ENCODE peak calls at places on chromosome 16, in four cellular contexts. One of them, this sample, is unnamed.

GRCh38 chr16:15509051-15509592 is 74.7 kb downstream of the BMERB1 start:
- DNase-seq in CD4-positive, alpha-beta T cell: no peak
- DNase-seq in heart right ventricle: no peak
- DNase-seq in AG10803: no peak
- DNase-seq in this sample: no peak

GRCh38 chr16:72590179-72590937 is 418.4 kb upstream of the PMFBP1 start:
- DNase-seq in CD4-positive, alpha-beta T cell: no peak
- DNase-seq in heart right ventricle: no peak
- DNase-seq in AG10803: peak
- DNase-seq in this sample: no peak

GRCh38 chr16:88854306-88855111 is 2.2 kb downstream of the GALNS start:
- DNase-seq in CD4-positive, alpha-beta T cell: no peak
- DNase-seq in heart right ventricle: no peak
- DNase-seq in AG10803: no peak
- DNase-seq in this sample: peak

GRCh38 chr16:59573528-59574271 is 839.6 kb upstream of the GOT2 start:
- DNase-seq in CD4-positive, alpha-beta T cell: no peak
- DNase-seq in heart right ventricle: no peak
- DNase-seq in AG10803: peak
- DNase-seq in this sample: no peak

GRCh38 chr16:3094289-3095027 is 4.6 kb downstream of the ZSCAN10 start:
- DNase-seq in CD4-positive, alpha-beta T cell: no peak
- DNase-seq in heart right ventricle: no peak
- DNase-seq in AG10803: peak
- DNase-seq in this sample: no peak

GRCh38 chr16:16019488-16019887 is 70.1 kb downstream of the ABCC1 start:
- DNase-seq in CD4-positive, alpha-beta T cell: no peak
- DNase-seq in heart right ventricle: no peak
- DNase-seq in AG10803: peak
- DNase-seq in this sample: no peak

GRCh38 chr16:88901718-88902337 is 35.4 kb upstream of the PABPN1L start:
- DNase-seq in CD4-positive, alpha-beta T cell: no peak
- DNase-seq in heart right ventricle: no peak
- DNase-seq in AG10803: no peak
- DNase-seq in this sample: no peak

GRCh38 chr16:10078541-10078949 is 103.7 kb downstream of the GRIN2A start:
- DNase-seq in CD4-positive, alpha-beta T cell: no peak
- DNase-seq in heart right ventricle: no peak
- DNase-seq in AG10803: no peak
- DNase-seq in this sample: no peak

GRCh38 chr16:46974352-46974751 is 878 bp upstream of the DNAJA2 start:
- DNase-seq in CD4-positive, alpha-beta T cell: peak
- DNase-seq in heart right ventricle: no peak
- DNase-seq in AG10803: peak
- DNase-seq in this sample: no peak

GRCh38 chr16:3646348-3646920 is 8.1 kb upstream of the DNASE1 start:
- DNase-seq in CD4-positive, alpha-beta T cell: no peak
- DNase-seq in heart right ventricle: no peak
- DNase-seq in AG10803: no peak
- DNase-seq in this sample: peak

GRCh38 chr16:11405331-11406176 is 60.3 kb downstream of the RMI2 start:
- DNase-seq in CD4-positive, alpha-beta T cell: peak
- DNase-seq in heart right ventricle: no peak
- DNase-seq in AG10803: no peak
- DNase-seq in this sample: peak

GRCh38 chr16:1810536-1810935 is 16.1 kb downstream of the HAGH start:
- DNase-seq in CD4-positive, alpha-beta T cell: no peak
- DNase-seq in heart right ventricle: no peak
- DNase-seq in AG10803: no peak
- DNase-seq in this sample: no peak

GRCh38 chr16:1815461-1815860 is 11.2 kb downstream of the HAGH start:
- DNase-seq in CD4-positive, alpha-beta T cell: no peak
- DNase-seq in heart right ventricle: no peak
- DNase-seq in AG10803: no peak
- DNase-seq in this sample: no peak

GRCh38 chr16:1809281-1809801 is 15.8 kb upstream of the IGFALS start:
- DNase-seq in CD4-positive, alpha-beta T cell: no peak
- DNase-seq in heart right ventricle: no peak
- DNase-seq in AG10803: no peak
- DNase-seq in this sample: no peak

GRCh38 chr16:1810106-1810505 is 16.5 kb downstream of the HAGH start:
- DNase-seq in CD4-positive, alpha-beta T cell: no peak
- DNase-seq in heart right ventricle: no peak
- DNase-seq in AG10803: no peak
- DNase-seq in this sample: no peak

DNA sequence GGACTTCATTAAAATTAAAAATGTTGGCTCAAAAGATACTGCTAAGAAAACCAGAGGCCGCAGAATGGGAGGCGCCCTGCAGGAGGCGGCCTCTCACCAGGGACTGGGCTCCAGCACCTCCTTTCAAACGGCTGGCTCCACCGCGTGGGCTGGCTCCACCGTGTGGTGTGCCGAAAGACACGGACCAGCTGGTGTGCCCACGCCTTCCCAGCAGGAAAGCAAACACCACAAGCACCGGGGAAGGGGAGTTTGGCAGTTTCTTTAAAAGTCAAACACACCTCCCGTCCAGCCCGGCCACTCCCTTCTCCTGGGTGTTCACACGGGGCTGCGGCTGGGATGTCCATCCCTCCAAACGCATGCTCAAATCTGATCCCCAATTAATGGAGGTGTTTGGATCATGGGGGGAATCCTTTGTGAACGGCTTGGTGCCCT is 13.9 kb downstream of the HAGH start:
- DNase-seq in CD4-positive, alpha-beta T cell: peak
- DNase-seq in heart right ventricle: peak
- DNase-seq in AG10803: peak
- DNase-seq in this sample: no peak
- TF ChIP-seq CTCF in CD4-positive, alpha-beta T cell: peak
- TF ChIP-seq CTCF in heart right ventricle: peak
- TF ChIP-seq CTCF in AG10803: peak
- TF ChIP-seq CTCF in this sample: no peak

GRCh38 chr16:85497622-85498314 is 115.4 kb upstream of the GSE1 start:
- DNase-seq in CD4-positive, alpha-beta T cell: no peak
- DNase-seq in heart right ventricle: no peak
- DNase-seq in AG10803: no peak
- DNase-seq in this sample: no peak

GRCh38 chr16:85496145-85496544 is 117.0 kb upstream of the GSE1 start:
- DNase-seq in CD4-positive, alpha-beta T cell: no peak
- DNase-seq in heart right ventricle: no peak
- DNase-seq in AG10803: no peak
- DNase-seq in this sample: no peak

GRCh38 chr16:85502357-85502756 is 110.8 kb upstream of the GSE1 start:
- DNase-seq in CD4-positive, alpha-beta T cell: no peak
- DNase-seq in heart right ventricle: no peak
- DNase-seq in AG10803: no peak
- DNase-seq in this sample: no peak

GRCh38 chr16:85495259-85495658 is 117.9 kb upstream of the GSE1 start:
- DNase-seq in CD4-positive, alpha-beta T cell: no peak
- DNase-seq in heart right ventricle: no peak
- DNase-seq in AG10803: no peak
- DNase-seq in this sample: no peak

DNA sequence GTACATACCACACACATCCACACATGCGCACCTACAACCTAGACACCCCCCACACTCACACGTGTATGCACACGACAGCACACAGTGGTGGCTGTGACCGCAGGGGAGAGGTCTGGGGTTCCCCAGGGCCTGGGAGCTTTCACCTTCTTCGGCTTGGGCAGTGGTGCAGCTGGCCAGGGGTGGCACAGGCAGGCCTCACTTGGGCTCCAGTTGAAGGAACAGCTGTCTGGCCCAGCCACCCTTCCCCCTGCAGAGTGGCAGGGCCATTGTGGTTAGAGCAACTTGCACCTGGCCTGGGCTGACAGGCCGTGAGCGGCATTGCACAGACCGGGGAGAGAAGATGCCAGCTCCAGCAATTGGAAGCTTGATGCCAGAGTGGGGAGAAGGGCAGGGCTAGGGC is 114.5 kb upstream of the GSE1 start:
- DNase-seq in CD4-positive, alpha-beta T cell: no peak
- DNase-seq in heart right ventricle: no peak
- DNase-seq in AG10803: no peak
- DNase-seq in this sample: peak
- TF ChIP-seq CTCF in CD4-positive, alpha-beta T cell: no peak
- TF ChIP-seq CTCF in heart right ventricle: no peak
- TF ChIP-seq CTCF in AG10803: no peak
- TF ChIP-seq CTCF in this sample: no peak

GRCh38 chr16:23252310-23252709 is 49.8 kb upstream of the SCNN1B start:
- DNase-seq in CD4-positive, alpha-beta T cell: no peak
- DNase-seq in heart right ventricle: no peak
- DNase-seq in AG10803: no peak
- DNase-seq in this sample: no peak

GRCh38 chr16:23255000-23255399 is 47.1 kb upstream of the SCNN1B start:
- DNase-seq in CD4-positive, alpha-beta T cell: no peak
- DNase-seq in heart right ventricle: no peak
- DNase-seq in AG10803: no peak
- DNase-seq in this sample: no peak

GRCh38 chr16:23256440-23256839 is 45.7 kb upstream of the SCNN1B start:
- DNase-seq in CD4-positive, alpha-beta T cell: no peak
- DNase-seq in heart right ventricle: no peak
- DNase-seq in AG10803: no peak
- DNase-seq in this sample: no peak

GRCh38 chr16:23257682-23258081 is 44.4 kb upstream of the SCNN1B start:
- DNase-seq in CD4-positive, alpha-beta T cell: no peak
- DNase-seq in heart right ventricle: no peak
- DNase-seq in AG10803: no peak
- DNase-seq in this sample: no peak

GRCh38 chr16:23254338-23254737 is 47.8 kb upstream of the SCNN1B start:
- DNase-seq in CD4-positive, alpha-beta T cell: no peak
- DNase-seq in heart right ventricle: no peak
- DNase-seq in AG10803: peak
- DNase-seq in this sample: no peak
- TF ChIP-seq CTCF in CD4-positive, alpha-beta T cell: no peak
- TF ChIP-seq CTCF in heart right ventricle: no peak
- TF ChIP-seq CTCF in AG10803: no peak
- TF ChIP-seq CTCF in this sample: no peak

DNA sequence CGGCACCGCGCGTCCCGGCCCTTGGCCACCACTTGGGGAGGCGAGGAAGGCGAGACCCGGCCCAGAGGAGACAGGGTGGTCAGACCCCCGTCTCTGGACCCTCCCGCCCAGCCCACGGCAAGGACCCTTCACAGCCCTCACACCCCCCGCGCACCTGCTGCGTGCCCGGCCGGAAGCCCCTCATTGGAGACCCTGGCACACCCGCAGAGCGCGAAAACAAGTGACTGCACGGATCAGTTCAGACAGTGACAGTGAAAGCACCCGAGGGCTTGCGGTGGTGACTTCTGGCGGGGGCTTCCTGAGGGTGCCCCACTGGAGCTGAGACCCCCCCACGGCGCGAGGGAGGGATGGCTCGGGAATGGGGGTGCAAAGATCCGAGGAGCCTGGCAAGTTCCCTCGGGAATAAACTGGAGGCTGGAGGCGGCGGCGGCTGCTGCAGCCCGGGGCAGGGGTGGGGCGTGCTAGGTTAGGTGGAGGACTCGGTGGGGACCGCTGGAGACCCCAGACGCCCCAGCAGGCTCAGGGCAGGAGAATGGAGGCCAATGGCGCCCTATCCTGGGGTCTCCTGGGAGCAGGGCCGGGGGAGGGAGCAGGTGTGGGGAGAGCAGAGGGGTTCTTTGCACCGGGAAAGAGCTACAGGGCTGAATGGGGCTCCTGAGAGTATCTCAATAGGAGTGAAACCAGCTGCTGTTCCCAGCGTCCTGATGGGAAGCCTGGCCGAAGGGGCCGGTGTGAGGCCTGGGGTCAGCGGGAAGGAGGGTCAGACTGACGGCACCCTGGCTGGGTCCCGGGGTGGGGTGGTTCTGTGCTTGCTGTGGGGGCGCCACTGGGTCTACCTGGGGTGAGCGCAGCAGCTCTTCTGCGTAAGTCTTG is 824 bp upstream of the FBXL16 start:
- DNase-seq in CD4-positive, alpha-beta T cell: no peak
- DNase-seq in heart right ventricle: no peak
- DNase-seq in AG10803: no peak
- DNase-seq in this sample: no peak
- TF ChIP-seq CTCF in CD4-positive, alpha-beta T cell: no peak
- TF ChIP-seq CTCF in heart right ventricle: no peak
- TF ChIP-seq CTCF in AG10803: no peak
- TF ChIP-seq CTCF in this sample: no peak

This sample was measured in activated B cell treated with CpG ODN at 0.5 μM for 24 hours.